ENCODE peak calls at places on chromosome 1, in four cellular contexts. One of them, this sample, is unnamed.

GRCh38 chr1:116375884-116376733 is 3.1 kb downstream of the ATP1A1 start:
- DNase-seq in stimulated activated CD8-positive, alpha-beta memory T cell treated with anti-CD3 and anti-CD28 coated beads, Interleukin-15, amount 100 ng/mL, for 1 hour: no peak
- DNase-seq in posterior cingulate gyrus: peak
- DNase-seq in endothelial cell: no peak
- DNase-seq in this sample: peak

GRCh38 chr1:158045639-158046038 is 52.2 kb downstream of the KIRREL1 start:
- DNase-seq in endothelial cell: no peak
- DNase-seq in stimulated activated CD8-positive, alpha-beta memory T cell treated with anti-CD3 and anti-CD28 coated beads, Interleukin-15, amount 100 ng/mL, for 1 hour: no peak
- DNase-seq in posterior cingulate gyrus: no peak
- DNase-seq in this sample: no peak

GRCh38 chr1:212284332-212284743 is 872 bp upstream of the PPP2R5A start:
- DNase-seq in stimulated activated CD8-positive, alpha-beta memory T cell treated with anti-CD3 and anti-CD28 coated beads, Interleukin-15, amount 100 ng/mL, for 1 hour: no peak
- DNase-seq in endothelial cell: no peak
- DNase-seq in posterior cingulate gyrus: no peak
- DNase-seq in this sample: no peak

GRCh38 chr1:97743129-97743528 is 177.7 kb downstream of the DPYD start:
- DNase-seq in posterior cingulate gyrus: no peak
- DNase-seq in stimulated activated CD8-positive, alpha-beta memory T cell treated with anti-CD3 and anti-CD28 coated beads, Interleukin-15, amount 100 ng/mL, for 1 hour: no peak
- DNase-seq in endothelial cell: no peak
- DNase-seq in this sample: no peak

GRCh38 chr1:8471451-8471850 is 153.5 kb downstream of the SLC45A1 start:
- DNase-seq in endothelial cell: no peak
- DNase-seq in posterior cingulate gyrus: no peak
- DNase-seq in stimulated activated CD8-positive, alpha-beta memory T cell treated with anti-CD3 and anti-CD28 coated beads, Interleukin-15, amount 100 ng/mL, for 1 hour: no peak
- DNase-seq in this sample: no peak

GRCh38 chr1:8047112-8047511 is 21.0 kb upstream of the ERRFI1 start:
- DNase-seq in posterior cingulate gyrus: no peak
- DNase-seq in stimulated activated CD8-positive, alpha-beta memory T cell treated with anti-CD3 and anti-CD28 coated beads, Interleukin-15, amount 100 ng/mL, for 1 hour: no peak
- DNase-seq in endothelial cell: no peak
- DNase-seq in this sample: no peak

GRCh38 chr1:94597701-94598100 is 56.1 kb upstream of the F3 start:
- DNase-seq in posterior cingulate gyrus: no peak
- DNase-seq in endothelial cell: no peak
- DNase-seq in stimulated activated CD8-positive, alpha-beta memory T cell treated with anti-CD3 and anti-CD28 coated beads, Interleukin-15, amount 100 ng/mL, for 1 hour: no peak
- DNase-seq in this sample: no peak

GRCh38 chr1:186574951-186575747 is 105.1 kb downstream of the PTGS2 start:
- DNase-seq in stimulated activated CD8-positive, alpha-beta memory T cell treated with anti-CD3 and anti-CD28 coated beads, Interleukin-15, amount 100 ng/mL, for 1 hour: no peak
- DNase-seq in endothelial cell: no peak
- DNase-seq in posterior cingulate gyrus: no peak
- DNase-seq in this sample: no peak

GRCh38 chr1:86507935-86508582 is 38.8 kb upstream of the CLCA4 start:
- DNase-seq in posterior cingulate gyrus: no peak
- DNase-seq in endothelial cell: peak
- DNase-seq in stimulated activated CD8-positive, alpha-beta memory T cell treated with anti-CD3 and anti-CD28 coated beads, Interleukin-15, amount 100 ng/mL, for 1 hour: no peak
- DNase-seq in this sample: no peak

GRCh38 chr1:81329061-81329460 is 471.7 kb upstream of the ADGRL2 start:
- DNase-seq in posterior cingulate gyrus: no peak
- DNase-seq in stimulated activated CD8-positive, alpha-beta memory T cell treated with anti-CD3 and anti-CD28 coated beads, Interleukin-15, amount 100 ng/mL, for 1 hour: no peak
- DNase-seq in endothelial cell: no peak
- DNase-seq in this sample: no peak

GRCh38 chr1:117512728-117513321 is 93.0 kb upstream of the TENT5C start:
- DNase-seq in endothelial cell: no peak
- DNase-seq in stimulated activated CD8-positive, alpha-beta memory T cell treated with anti-CD3 and anti-CD28 coated beads, Interleukin-15, amount 100 ng/mL, for 1 hour: no peak
- DNase-seq in posterior cingulate gyrus: no peak
- DNase-seq in this sample: peak